ENCODE peak calls at places on chromosome 7, in nine cellular contexts. L is left ventricle myocardium inferior; O is fibroblast of lung; G is CD8-positive, alpha-beta memory T cell; N is right atrium auricular region; I is thoracic aorta; Q is OCI-LY7; F is A549; K is lower lobe of right lung. S is an unnamed sample.

GRCh38 chr7:363626-364025 is 73.7 kb downstream of the FOXL3 start:
- DNase-seq in L (peak; percentile 9), O (no peak), G (peak; percentile 55), N (no peak), I (no peak), Q (no peak), F (no peak), K (peak; percentile 39), S (peak; percentile 34)

GRCh38 chr7:99146979-99147378 is 3.1 kb upstream of the SMURF1 start:
- DNase-seq in L (no peak), O (no peak), G (no peak), N (no peak), I (no peak), Q (no peak), F (no peak), K (no peak), S (no peak)

GRCh38 chr7:28165221-28165807 is 15.3 kb downstream of the JAZF1 start:
- DNase-seq in L (no peak), O (no peak), G (no peak), N (no peak), I (no peak), Q (peak; percentile 58), F (no peak), K (no peak), S (no peak)

GRCh38 chr7:114214454-114214853 is 200.2 kb upstream of the FOXP2 start:
- DNase-seq in L (no peak), O (no peak), G (no peak), N (no peak), I (no peak), Q (no peak), F (no peak), K (no peak), S (no peak)

GRCh38 chr7:108455833-108456677 is at the start of gene NRCAM:
- DNase-seq in L (no peak), O (peak; percentile 46), G (no peak), N (no peak), I (no peak), Q (no peak), F (peak; percentile 89), K (peak; percentile 51), S (peak; percentile 60)

GRCh38 chr7:3835102-3835501 is 534.0 kb downstream of the SDK1 start:
- DNase-seq in L (no peak), O (no peak), G (no peak), N (no peak), I (no peak), Q (no peak), F (no peak), K (no peak), S (no peak)

GRCh38 chr7:142112086-142112485 is 568 bp downstream of the MGAM2 start:
- DNase-seq in L (no peak), O (no peak), G (no peak), N (no peak), I (no peak), Q (no peak), F (no peak), K (no peak), S (no peak)

GRCh38 chr7:21330462-21331178 is 97.3 kb upstream of the SP4 start:
- DNase-seq in L (no peak), O (no peak), G (no peak), N (no peak), I (no peak), Q (no peak), F (no peak), K (no peak), S (no peak)

GRCh38 chr7:94266278-94266677 is 128.4 kb upstream of the COL1A2 start:
- DNase-seq in L (no peak), O (peak; percentile 70), G (no peak), N (peak; percentile 62), I (no peak), Q (no peak), F (peak; percentile 30), K (no peak), S (peak; percentile 34)

GRCh38 chr7:48085433-48085791 is 3.7 kb upstream of the UPP1 start:
- DNase-seq in L (no peak), O (no peak), G (no peak), N (no peak), I (no peak), Q (no peak), F (no peak), K (no peak), S (no peak)

GRCh38 chr7:79298145-79298760 is 155.2 kb downstream of the MAGI2 start:
- DNase-seq in L (no peak), O (peak; percentile 84), G (no peak), N (no peak), I (no peak), Q (peak; percentile 32), F (peak; percentile 68), K (no peak), S (no peak)

GRCh38 chr7:2417981-2418481 is 14.6 kb downstream of the CHST12 start:
- DNase-seq in L (peak; percentile 35), O (no peak), G (peak; percentile 81), N (peak; percentile 69), I (no peak), Q (no peak), F (no peak), K (no peak), S (peak; percentile 64)

GRCh38 chr7:136883046-136883445 is 14.6 kb downstream of the CHRM2 start:
- DNase-seq in L (no peak), O (no peak), G (no peak), N (no peak), I (no peak), Q (no peak), F (no peak), K (no peak), S (no peak)

GRCh38 chr7:144255471-144255897 is 9.1 kb downstream of the OR2A7 start:
- DNase-seq in L (no peak), O (no peak), G (no peak), N (no peak), I (no peak), Q (no peak), F (no peak), K (no peak), S (no peak)

GRCh38 chr7:37987732-37988131 is 67.3 kb downstream of the EPDR1 start:
- DNase-seq in L (no peak), O (no peak), G (no peak), N (no peak), I (no peak), Q (no peak), F (peak; percentile 16), K (no peak), S (no peak)

GRCh38 chr7:133859191-133859590 is 267.9 kb upstream of the LRGUK start:
- DNase-seq in L (no peak), O (no peak), G (no peak), N (no peak), I (no peak), Q (no peak), F (no peak), K (no peak), S (no peak)

GRCh38 chr7:99218406-99219184 is 10.7 kb upstream of the KPNA7 start:
- DNase-seq in L (no peak), O (no peak), G (no peak), N (no peak), I (no peak), Q (no peak), F (no peak), K (no peak), S (no peak)

GRCh38 chr7:70618020-70618551 is 513.9 kb upstream of the GALNT17 start:
- DNase-seq in L (peak; percentile 20), O (no peak), G (no peak), N (no peak), I (no peak), Q (no peak), F (no peak), K (no peak), S (peak; percentile 73)

GRCh38 chr7:75040512-75040911 is 33.1 kb downstream of the RCC1L start:
- DNase-seq in L (no peak), O (no peak), G (no peak), N (no peak), I (no peak), Q (no peak), F (no peak), K (no peak), S (no peak)

GRCh38 chr7:25031007-25031406 is 51.0 kb upstream of the OSBPL3 start:
- DNase-seq in L (no peak), O (no peak), G (no peak), N (no peak), I (no peak), Q (peak; percentile 35), F (no peak), K (no peak), S (no peak)
- H3K27ac ChIP-seq in L (no peak overlapping the region), O (no peak overlapping the region), G (no peak overlapping the region), N (no peak overlapping the region), I (no peak overlapping the region), Q (no peak overlapping the region), F (no peak overlapping the region), K (no peak overlapping the region), S (no peak overlapping the region)

DNA sequence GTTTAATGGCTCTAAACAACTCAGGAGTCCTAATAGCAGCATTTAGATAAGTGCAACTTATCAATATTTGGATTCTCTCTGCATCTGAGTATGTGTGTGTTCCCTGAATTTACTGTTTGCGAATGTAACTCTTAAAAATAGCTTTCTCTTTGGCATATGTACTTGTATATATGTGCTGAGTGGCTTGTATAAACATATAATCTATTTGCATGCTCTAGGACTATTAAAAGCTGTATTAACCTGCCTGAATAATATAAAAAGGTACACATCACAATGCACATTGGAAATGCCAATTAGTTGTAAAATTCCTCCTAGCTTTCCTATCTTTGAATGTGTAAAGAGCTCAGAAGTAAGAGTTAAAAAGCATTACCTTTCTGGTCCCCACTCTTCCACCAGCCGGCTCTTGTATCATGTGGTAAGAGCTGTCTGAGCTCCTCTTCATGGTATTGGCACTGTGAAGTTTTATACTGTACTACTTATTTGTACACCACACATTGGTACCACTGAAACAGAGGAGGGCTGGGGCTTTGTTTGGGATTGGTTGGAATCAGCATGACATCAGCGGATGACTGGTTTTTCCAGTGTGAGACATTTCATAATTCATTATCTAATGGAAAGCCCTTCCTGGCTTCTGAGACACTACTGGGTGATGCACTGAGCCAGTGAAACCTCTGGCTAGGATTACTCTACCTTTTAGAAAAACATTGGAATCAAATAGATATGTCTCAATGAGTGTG is at the start of gene INHBA:
- DNase-seq in L (no peak), O (peak; percentile 88), G (no peak), N (peak; percentile 81), I (no peak), Q (no peak), F (peak; percentile 3), K (no peak), S (no peak)
- H3K4me3 ChIP-seq in L (peak within 1 kb of the TSS; percentile 61), O (peak within 1 kb of the TSS; percentile 86), G (no peak within 1 kb of the TSS), N (no peak within 1 kb of the TSS), I (peak within 1 kb of the TSS; percentile 72), Q (no peak within 1 kb of the TSS), F (no peak within 1 kb of the TSS), K (peak within 1 kb of the TSS; percentile 38), S (no peak within 1 kb of the TSS)

DNA sequence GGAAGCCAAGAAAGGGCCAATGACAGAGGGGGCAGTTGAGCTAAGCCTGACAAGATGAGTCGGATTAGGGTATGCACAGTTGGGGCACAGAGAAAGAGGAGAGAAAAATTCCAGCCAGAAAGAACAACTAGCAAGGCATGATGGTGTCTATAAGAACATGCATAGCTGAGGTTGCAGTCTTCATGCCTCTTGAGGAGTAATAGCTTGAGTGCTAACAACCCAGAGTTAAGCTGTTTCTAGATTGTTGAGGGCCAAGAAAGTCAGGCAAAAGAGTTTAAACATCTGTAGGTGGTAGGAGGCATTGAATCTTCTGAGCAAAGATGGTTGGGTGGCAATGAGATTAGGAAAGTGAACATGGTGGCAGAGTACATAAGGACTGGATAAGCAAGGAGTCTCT is 145.8 kb downstream of the PLXNA4 start:
- DNase-seq in L (no peak), O (no peak), G (no peak), N (no peak), I (no peak), Q (no peak), F (no peak), K (no peak), S (no peak)
- H3K4me1 ChIP-seq in L (peaks cover 49% of the 10 kb centered on the region), O (peaks cover 13% of the 10 kb centered on the region), G (peaks cover 61% of the 10 kb centered on the region), N (peaks cover 14% of the 10 kb centered on the region), I (peaks cover 67% of the 10 kb centered on the region), Q (no peaks in the 10 kb centered on the region), F (peaks cover 5% of the 10 kb centered on the region), K (no peaks in the 10 kb centered on the region), S (peaks cover 15% of the 10 kb centered on the region)

GRCh38 chr7:33698692-33699128 is 206.6 kb upstream of the BMPER start:
- DNase-seq in L (no peak), O (no peak), G (no peak), N (no peak), I (no peak), Q (no peak), F (no peak), K (no peak), S (no peak)
- H3K27ac ChIP-seq in L (no peak overlapping the region), O (no peak overlapping the region), G (no peak overlapping the region), N (no peak overlapping the region), I (no peak overlapping the region), Q (no peak overlapping the region), F (no peak overlapping the region), K (no peak overlapping the region), S (no peak overlapping the region)

S was measured in right cardiac atrium.